ENCODE peak calls at places on chromosomes 2 and 18, in nine cellular contexts. E is DND-41, O is aorta, T is psoas muscle, R is fibroblast of lung, Y is caudate nucleus, X is cardiac muscle cell, U is right cardiac atrium, C is kidney. M is an unnamed sample.

GRCh38 chr2:69827796-69828540 is 1.5 kb upstream of the GMCL1 start:
- DNase-seq in E (no peak), O (no peak), T (peak), R (peak), Y (no peak), X (peak), U (peak), C (no peak), M (no peak)

GRCh38 chr2:34998726-34999125 is 1356.9 kb upstream of the CRIM1 start:
- DNase-seq in E (no peak), O (no peak), T (no peak), R (no peak), Y (no peak), X (no peak), U (no peak), C (no peak), M (no peak)

GRCh38 chr2:41782306-41783158 is 265.3 kb upstream of the PKDCC start:
- DNase-seq in E (peak), O (no peak), T (no peak), R (peak), Y (no peak), X (peak), U (no peak), C (no peak), M (peak)

GRCh38 chr2:173075781-173076556 is at the start of gene MAP3K20:
- DNase-seq in E (peak), O (peak), T (peak), R (peak), Y (peak), X (peak), U (peak), C (peak), M (peak)

GRCh38 chr2:96860065-96861029 is 2.5 kb upstream of the ANKRD39 start:
- DNase-seq in E (peak), O (peak), T (no peak), R (peak), Y (no peak), X (no peak), U (peak), C (peak), M (no peak)

GRCh38 chr2:3662239-3662638 is 4.2 kb downstream of the ALLC start:
- DNase-seq in E (no peak), O (no peak), T (no peak), R (no peak), Y (no peak), X (no peak), U (no peak), C (no peak), M (no peak)

GRCh38 chr2:9747396-9747795 is 95.9 kb upstream of the TAF1B start:
- DNase-seq in E (no peak), O (no peak), T (no peak), R (no peak), Y (no peak), X (no peak), U (no peak), C (no peak), M (no peak)

GRCh38 chr2:217993817-217994459 is 8.9 kb downstream of the TNS1 start:
- DNase-seq in E (peak), O (peak), T (peak), R (peak), Y (no peak), X (peak), U (peak), C (peak), M (peak)

GRCh38 chr18:65942103-65942502 is 191.3 kb downstream of the CDH7 start:
- DNase-seq in E (no peak), O (no peak), T (no peak), R (no peak), Y (no peak), X (no peak), U (no peak), C (no peak), M (no peak)

GRCh38 chr2:203758841-203759691 is 52.6 kb downstream of the CD28 start:
- DNase-seq in E (no peak), O (no peak), T (no peak), R (peak), Y (no peak), X (peak), U (no peak), C (no peak), M (no peak)

GRCh38 chr18:59540356-59540755 is 156.9 kb downstream of the CCBE1 start:
- DNase-seq in E (no peak), O (no peak), T (no peak), R (no peak), Y (no peak), X (peak), U (no peak), C (no peak), M (no peak)

GRCh38 chr2:172893111-172893510 is 157.5 kb downstream of the RAPGEF4 start:
- DNase-seq in E (no peak), O (no peak), T (no peak), R (no peak), Y (no peak), X (no peak), U (no peak), C (no peak), M (no peak)

GRCh38 chr18:9838144-9838877 is 47.5 kb upstream of the TXNDC2 start:
- DNase-seq in E (no peak), O (no peak), T (no peak), R (no peak), Y (no peak), X (peak), U (peak), C (no peak), M (no peak)

GRCh38 chr2:43714164-43714563 is 37.9 kb upstream of the C1GALT1C1L start:
- DNase-seq in E (no peak), O (no peak), T (no peak), R (peak), Y (no peak), X (peak), U (no peak), C (no peak), M (no peak)

GRCh38 chr18:58143391-58143790 is 99.4 kb downstream of the NEDD4L start:
- DNase-seq in E (no peak), O (no peak), T (no peak), R (peak), Y (no peak), X (peak), U (no peak), C (no peak), M (no peak)

GRCh38 chr2:24815171-24815570 is 21.9 kb downstream of the CENPO start:
- DNase-seq in E (no peak), O (no peak), T (no peak), R (no peak), Y (no peak), X (no peak), U (no peak), C (no peak), M (no peak)
- H3K27ac ChIP-seq in E (no peak), O (no peak), T (no peak), R (no peak), Y (no peak), X (no peak), U (no peak), C (no peak), M (no peak)

DNA sequence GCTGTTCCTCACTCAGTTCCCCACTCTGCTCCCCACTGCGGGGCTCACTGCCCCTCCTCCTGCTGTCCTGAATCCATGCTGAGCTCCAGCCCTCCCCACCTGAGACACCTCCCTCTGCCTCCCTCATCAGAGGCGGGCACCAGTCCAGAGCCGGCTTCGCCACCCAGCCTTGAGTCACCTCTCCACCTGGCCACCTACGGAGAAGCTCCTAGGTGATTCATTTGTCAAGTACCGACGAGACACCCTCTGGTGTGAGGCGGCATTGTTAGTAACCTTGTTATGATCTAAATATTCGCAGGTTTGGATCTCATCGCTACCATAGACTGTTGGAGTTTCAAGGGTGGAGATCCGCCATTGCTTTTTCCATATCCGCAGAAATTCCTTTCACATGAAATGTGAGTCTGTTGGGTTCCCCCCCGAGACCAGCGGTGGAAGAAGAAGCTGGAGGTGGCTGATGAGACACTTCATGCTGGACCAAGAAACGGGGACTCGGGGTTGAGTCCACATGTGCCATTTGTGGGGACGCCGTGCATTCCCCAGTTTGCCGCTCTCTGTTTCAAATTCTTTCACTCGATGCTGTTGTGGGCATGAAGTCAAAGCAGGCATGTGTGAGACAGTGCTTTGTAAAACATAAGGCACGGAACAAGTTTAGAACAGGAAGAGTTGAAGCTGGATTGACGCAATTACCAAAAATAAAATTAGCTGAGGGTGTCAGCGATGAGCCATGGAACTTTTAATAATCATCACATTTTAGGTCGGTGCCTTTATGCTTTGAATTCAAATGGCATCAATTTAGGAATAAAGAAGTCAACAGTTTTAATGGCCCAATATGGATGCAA is 259.8 kb upstream of the HDAC4 start:
- DNase-seq in E (no peak), O (no peak), T (no peak), R (no peak), Y (no peak), X (no peak), U (no peak), C (no peak), M (no peak)
- H3K27ac ChIP-seq in E (no peak), O (no peak), T (no peak), R (no peak), Y (no peak), X (no peak), U (no peak), C (no peak), M (no peak)

DNA sequence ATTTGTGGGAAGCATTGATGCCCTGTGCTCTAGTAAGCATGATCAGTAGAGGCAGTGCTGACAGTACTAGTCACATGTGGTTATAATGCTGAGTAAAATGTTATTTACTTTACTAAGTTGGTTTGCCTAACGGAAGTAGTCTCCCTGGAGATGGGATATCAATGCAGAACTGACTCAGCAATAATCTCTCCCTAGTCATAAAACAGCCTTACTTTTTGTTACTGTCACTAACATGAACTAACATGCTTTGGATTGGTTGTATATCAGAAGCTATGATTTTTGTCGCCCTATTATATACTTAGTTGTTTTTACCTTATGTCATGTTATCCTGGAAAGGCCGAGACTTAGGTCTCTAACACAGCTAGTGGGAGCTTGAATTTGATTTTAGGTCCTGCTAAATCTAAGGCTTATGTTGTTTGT is 166.6 kb downstream of the MCFD2 start:
- DNase-seq in E (no peak), O (no peak), T (no peak), R (peak), Y (no peak), X (peak), U (no peak), C (no peak), M (no peak)
- H3K27ac ChIP-seq in E (no peak), O (no peak), T (no peak), R (peak), Y (no peak), X (no peak), U (no peak), C (no peak), M (no peak)

GRCh38 chr2:938181-939005 is 12.3 kb upstream of the SNTG2 start:
- DNase-seq in E (no peak), O (no peak), T (no peak), R (no peak), Y (no peak), X (peak), U (peak), C (no peak), M (no peak)
- H3K27ac ChIP-seq in E (no peak), O (no peak), T (no peak), R (no peak), Y (no peak), X (no peak), U (no peak), C (no peak), M (no peak)

DNA sequence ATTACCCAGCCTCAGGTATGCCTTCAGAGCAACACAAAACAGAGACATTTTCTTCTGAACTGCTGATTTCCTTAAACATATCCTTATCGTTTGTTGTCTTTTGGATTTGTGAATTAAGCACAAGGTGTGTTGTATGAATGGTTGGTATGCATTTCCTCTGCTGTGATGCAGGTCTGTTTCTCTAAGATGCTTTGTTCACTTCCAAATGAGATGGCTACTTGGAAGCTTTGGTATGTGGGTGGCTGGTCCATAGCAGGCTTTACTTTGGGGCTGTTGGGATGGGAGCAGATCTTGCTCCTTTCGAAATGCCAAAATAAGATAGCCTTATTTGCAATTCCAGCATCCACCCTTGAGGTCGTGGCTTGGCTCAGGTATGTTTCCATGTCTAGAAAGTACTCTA is 257.2 kb downstream of the INSIG2 start:
- DNase-seq in E (no peak), O (no peak), T (no peak), R (no peak), Y (no peak), X (no peak), U (no peak), C (no peak), M (no peak)
- H3K27ac ChIP-seq in E (no peak), O (no peak), T (no peak), R (no peak), Y (no peak), X (no peak), U (no peak), C (no peak), M (no peak)

GRCh38 chr2:36587556-36587955 is 10.4 kb downstream of the FEZ2 start:
- DNase-seq in E (no peak), O (no peak), T (no peak), R (peak), Y (no peak), X (no peak), U (no peak), C (no peak), M (no peak)

GRCh38 chr2:36584148-36584794 is 13.7 kb downstream of the FEZ2 start:
- DNase-seq in E (no peak), O (no peak), T (no peak), R (no peak), Y (no peak), X (no peak), U (no peak), C (no peak), M (no peak)

GRCh38 chr2:36589230-36589630 is 8.7 kb downstream of the FEZ2 start:
- DNase-seq in E (no peak), O (no peak), T (no peak), R (no peak), Y (no peak), X (no peak), U (no peak), C (no peak), M (no peak)

GRCh38 chr2:36587091-36587490 is 10.9 kb downstream of the FEZ2 start:
- DNase-seq in E (no peak), O (no peak), T (no peak), R (no peak), Y (no peak), X (no peak), U (no peak), C (no peak), M (no peak)

DNA sequence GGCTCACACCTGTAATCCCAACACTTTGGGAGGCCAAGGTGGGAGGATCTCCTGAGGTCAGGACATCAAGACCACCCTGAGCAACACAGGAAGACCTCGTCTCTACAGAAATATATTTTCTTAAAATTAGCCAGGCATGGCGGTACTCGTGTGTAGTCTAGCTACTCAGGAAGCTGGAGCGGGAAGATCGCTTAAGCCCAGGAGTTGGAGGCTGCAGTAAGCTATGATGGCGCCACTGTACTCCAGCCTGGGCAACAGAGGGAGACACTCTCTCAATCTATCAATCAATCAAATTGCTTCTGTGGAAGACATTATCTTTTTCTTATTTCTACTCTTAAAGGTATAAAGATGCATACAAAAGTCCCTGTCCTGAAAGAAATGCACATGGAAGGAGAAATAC is 11.3 kb downstream of the FEZ2 start:
- DNase-seq in E (no peak), O (no peak), T (no peak), R (no peak), Y (no peak), X (no peak), U (no peak), C (no peak), M (no peak)
- H3K27ac ChIP-seq in E (no peak), O (no peak), T (peak), R (no peak), Y (no peak), X (no peak), U (no peak), C (no peak), M (no peak)

DNA sequence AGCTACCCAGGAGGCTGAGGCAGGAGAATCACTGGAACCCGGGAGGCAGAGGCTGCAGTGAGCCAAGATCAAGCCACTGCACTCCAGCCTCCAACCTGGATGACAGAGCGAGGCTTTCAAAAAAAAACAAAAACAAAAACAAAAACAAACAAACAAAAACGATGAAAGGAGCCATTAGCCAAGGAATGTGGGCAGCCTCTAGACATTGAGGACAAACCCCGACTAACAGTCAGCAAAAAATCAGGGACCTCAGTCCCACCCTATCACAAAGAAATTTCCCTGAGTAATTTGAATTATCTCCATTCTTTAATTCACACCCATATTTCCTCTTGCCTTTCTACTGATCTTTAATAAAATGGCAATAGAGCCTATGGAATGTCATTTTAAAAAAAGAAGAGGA is 75.8 kb downstream of the MBD2 start:
- DNase-seq in E (no peak), O (no peak), T (no peak), R (no peak), Y (no peak), X (no peak), U (no peak), C (no peak), M (no peak)
- H3K27ac ChIP-seq in E (no peak), O (peak), T (no peak), R (peak), Y (no peak), X (no peak), U (no peak), C (no peak), M (no peak)

DNA sequence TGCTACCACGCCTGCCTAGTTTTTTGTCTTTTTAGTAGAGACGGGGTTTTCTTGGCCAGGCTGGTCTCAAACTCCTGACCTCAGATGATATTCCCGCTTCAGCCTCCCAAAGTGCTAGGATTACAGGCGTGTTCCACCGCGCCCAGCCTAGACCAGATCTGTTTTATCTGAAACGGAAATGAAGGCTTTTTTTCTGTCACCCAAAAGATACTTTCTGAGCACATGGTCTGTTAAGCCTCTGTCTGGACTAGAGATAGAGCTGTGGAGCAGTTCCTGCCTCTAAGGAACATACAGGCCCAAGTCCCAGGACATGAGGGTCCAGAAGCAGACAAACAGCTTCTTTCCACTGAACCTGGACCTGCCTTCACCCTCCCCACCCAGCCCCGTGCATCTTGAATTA is 43.6 kb upstream of the PTMA start:
- DNase-seq in E (no peak), O (no peak), T (no peak), R (no peak), Y (no peak), X (no peak), U (no peak), C (no peak), M (no peak)
- H3K27ac ChIP-seq in E (no peak), O (peak), T (peak), R (no peak), Y (peak), X (peak), U (peak), C (no peak), M (peak)

M was measured in Karpas-422.